ENCODE peak calls at places on chromosomes 6 and 20, in nine cellular contexts. One of them, this sample, is unnamed.

GRCh38 chr20:63532449-63532971 is 4.7 kb downstream of the PTK6 start:
- DNase-seq in hepatic stellate cell: no peak
- DNase-seq in prostate gland: no peak
- DNase-seq in effector CD8-positive, alpha-beta T cell: no peak
- DNase-seq in Calu3: no peak
- DNase-seq in naive B cell: no peak
- DNase-seq in CD4-positive, CD25-positive, alpha-beta regulatory T cell: no peak
- DNase-seq in fibroblast of lung: no peak
- DNase-seq in stimulated activated CD4-positive, alpha-beta T cell treated with anti-CD3 and anti-CD28 coated beads, Interleukin-15, amount 100 ng/mL, for 1 hour: no peak
- DNase-seq in this sample: no peak

GRCh38 chr6:73713426-73714147 is 17.6 kb downstream of the CD109 start:
- DNase-seq in hepatic stellate cell: no peak
- DNase-seq in prostate gland: no peak
- DNase-seq in effector CD8-positive, alpha-beta T cell: no peak
- DNase-seq in Calu3: no peak
- DNase-seq in naive B cell: no peak
- DNase-seq in CD4-positive, CD25-positive, alpha-beta regulatory T cell: no peak
- DNase-seq in fibroblast of lung: no peak
- DNase-seq in stimulated activated CD4-positive, alpha-beta T cell treated with anti-CD3 and anti-CD28 coated beads, Interleukin-15, amount 100 ng/mL, for 1 hour: no peak
- DNase-seq in this sample: no peak

GRCh38 chr20:18679020-18679419 is 91.2 kb downstream of the DTD1 start:
- DNase-seq in hepatic stellate cell: no peak
- DNase-seq in prostate gland: no peak
- DNase-seq in effector CD8-positive, alpha-beta T cell: no peak
- DNase-seq in Calu3: no peak
- DNase-seq in naive B cell: peak
- DNase-seq in CD4-positive, CD25-positive, alpha-beta regulatory T cell: peak
- DNase-seq in fibroblast of lung: peak
- DNase-seq in stimulated activated CD4-positive, alpha-beta T cell treated with anti-CD3 and anti-CD28 coated beads, Interleukin-15, amount 100 ng/mL, for 1 hour: no peak
- DNase-seq in this sample: peak

GRCh38 chr6:83055366-83055964 is 10.2 kb downstream of the UBE3D start:
- DNase-seq in hepatic stellate cell: peak
- DNase-seq in prostate gland: peak
- DNase-seq in effector CD8-positive, alpha-beta T cell: peak
- DNase-seq in Calu3: peak
- DNase-seq in naive B cell: peak
- DNase-seq in CD4-positive, CD25-positive, alpha-beta regulatory T cell: peak
- DNase-seq in fibroblast of lung: peak
- DNase-seq in stimulated activated CD4-positive, alpha-beta T cell treated with anti-CD3 and anti-CD28 coated beads, Interleukin-15, amount 100 ng/mL, for 1 hour: no peak
- DNase-seq in this sample: peak

GRCh38 chr6:34953084-34954025 is 64.3 kb downstream of the ANKS1A start:
- DNase-seq in hepatic stellate cell: peak
- DNase-seq in prostate gland: no peak
- DNase-seq in effector CD8-positive, alpha-beta T cell: no peak
- DNase-seq in Calu3: peak
- DNase-seq in naive B cell: no peak
- DNase-seq in CD4-positive, CD25-positive, alpha-beta regulatory T cell: no peak
- DNase-seq in fibroblast of lung: peak
- DNase-seq in stimulated activated CD4-positive, alpha-beta T cell treated with anti-CD3 and anti-CD28 coated beads, Interleukin-15, amount 100 ng/mL, for 1 hour: no peak
- DNase-seq in this sample: peak

GRCh38 chr6:56959938-56960337 is 5.0 kb downstream of the BEND6 start:
- DNase-seq in hepatic stellate cell: no peak
- DNase-seq in prostate gland: no peak
- DNase-seq in effector CD8-positive, alpha-beta T cell: no peak
- DNase-seq in Calu3: no peak
- DNase-seq in naive B cell: no peak
- DNase-seq in CD4-positive, CD25-positive, alpha-beta regulatory T cell: no peak
- DNase-seq in fibroblast of lung: peak
- DNase-seq in stimulated activated CD4-positive, alpha-beta T cell treated with anti-CD3 and anti-CD28 coated beads, Interleukin-15, amount 100 ng/mL, for 1 hour: no peak
- DNase-seq in this sample: peak

GRCh38 chr20:24955045-24955444 is 6.0 kb downstream of the CST7 start:
- DNase-seq in hepatic stellate cell: no peak
- DNase-seq in prostate gland: no peak
- DNase-seq in effector CD8-positive, alpha-beta T cell: no peak
- DNase-seq in Calu3: no peak
- DNase-seq in naive B cell: peak
- DNase-seq in CD4-positive, CD25-positive, alpha-beta regulatory T cell: no peak
- DNase-seq in fibroblast of lung: no peak
- DNase-seq in stimulated activated CD4-positive, alpha-beta T cell treated with anti-CD3 and anti-CD28 coated beads, Interleukin-15, amount 100 ng/mL, for 1 hour: no peak
- DNase-seq in this sample: no peak

GRCh38 chr6:82410151-82410621 is 46.6 kb downstream of the TPBG start:
- DNase-seq in hepatic stellate cell: peak
- DNase-seq in prostate gland: no peak
- DNase-seq in effector CD8-positive, alpha-beta T cell: no peak
- DNase-seq in Calu3: no peak
- DNase-seq in naive B cell: no peak
- DNase-seq in CD4-positive, CD25-positive, alpha-beta regulatory T cell: no peak
- DNase-seq in fibroblast of lung: peak
- DNase-seq in stimulated activated CD4-positive, alpha-beta T cell treated with anti-CD3 and anti-CD28 coated beads, Interleukin-15, amount 100 ng/mL, for 1 hour: no peak
- DNase-seq in this sample: peak

GRCh38 chr6:56724455-56724854 is 81.8 kb upstream of the DST start:
- DNase-seq in hepatic stellate cell: no peak
- DNase-seq in prostate gland: no peak
- DNase-seq in effector CD8-positive, alpha-beta T cell: no peak
- DNase-seq in Calu3: no peak
- DNase-seq in naive B cell: no peak
- DNase-seq in CD4-positive, CD25-positive, alpha-beta regulatory T cell: no peak
- DNase-seq in fibroblast of lung: peak
- DNase-seq in stimulated activated CD4-positive, alpha-beta T cell treated with anti-CD3 and anti-CD28 coated beads, Interleukin-15, amount 100 ng/mL, for 1 hour: no peak
- DNase-seq in this sample: peak

GRCh38 chr20:1033751-1034419 is 31.8 kb upstream of the RSPO4 start:
- DNase-seq in hepatic stellate cell: no peak
- DNase-seq in prostate gland: no peak
- DNase-seq in effector CD8-positive, alpha-beta T cell: no peak
- DNase-seq in Calu3: no peak
- DNase-seq in naive B cell: peak
- DNase-seq in CD4-positive, CD25-positive, alpha-beta regulatory T cell: no peak
- DNase-seq in fibroblast of lung: no peak
- DNase-seq in stimulated activated CD4-positive, alpha-beta T cell treated with anti-CD3 and anti-CD28 coated beads, Interleukin-15, amount 100 ng/mL, for 1 hour: no peak
- DNase-seq in this sample: no peak